ENCODE peak calls at places on chromosomes 11 and 22, in five cellular contexts. L is fibroblast of mammary gland, J is AG09309, G is H7, Z is BJ. D is an unnamed sample.

GRCh38 chr11:3888210-3888609 is 32.7 kb downstream of the STIM1 start:
- DNase-seq in Z (no peak), L (no peak), J (no peak), G (no peak), D (no peak)

GRCh38 chr11:124798991-124799383 is 1.2 kb downstream of the MSANTD2 start:
- DNase-seq in G (peak; percentile 12), L (peak; percentile 76), Z (no peak), J (peak; percentile 52), D (no peak)

GRCh38 chr11:130554241-130555055 is 106.0 kb downstream of the ADAMTS15 start:
- DNase-seq in L (peak; percentile 48), G (no peak), Z (no peak), J (no peak), D (no peak)

GRCh38 chr22:30890689-30891442 is 77.7 kb downstream of the MORC2 start:
- DNase-seq in L (peak; percentile 28), J (no peak), G (peak; percentile 90), Z (no peak), D (no peak)

GRCh38 chr22:24165673-24166072 is 15.6 kb upstream of the SUSD2 start:
- DNase-seq in G (no peak), J (no peak), Z (no peak), L (peak; percentile 59), D (no peak)

GRCh38 chr11:116596346-116597260 is 176.2 kb downstream of the BUD13 start:
- DNase-seq in L (no peak), Z (no peak), J (no peak), G (no peak), D (no peak)

GRCh38 chr11:115869780-115870431 is 365.7 kb upstream of the CADM1 start:
- DNase-seq in Z (no peak), J (no peak), G (peak; percentile 49), L (no peak), D (no peak)

GRCh38 chr11:2473361-2474058 is 28.7 kb downstream of the KCNQ1 start:
- DNase-seq in G (peak; percentile 61), L (no peak), Z (no peak), J (no peak), D (no peak)

GRCh38 chr11:105181100-105181499 is 41.5 kb upstream of the CARD18 start:
- DNase-seq in G (no peak), J (no peak), Z (no peak), L (peak; percentile 72), D (peak; percentile 76)

GRCh38 chr11:115709297-115709696 is 205.1 kb upstream of the CADM1 start:
- DNase-seq in G (no peak), L (no peak), J (no peak), Z (no peak), D (no peak)

GRCh38 chr11:416757-417621 is 2.2 kb upstream of the SIGIRR start:
- DNase-seq in J (no peak), L (no peak), G (peak; percentile 99), Z (no peak), D (no peak)

GRCh38 chr11:16043617-16044016 is 312.7 kb downstream of the SOX6 start:
- DNase-seq in L (no peak), J (no peak), G (no peak), Z (no peak), D (no peak)

GRCh38 chr22:31872209-31872608 is 72.1 kb upstream of the YWHAH start:
- DNase-seq in J (no peak), L (no peak), Z (no peak), G (peak; percentile 50), D (no peak)

GRCh38 chr11:64060861-64061444 is 25.2 kb downstream of the FLRT1 start:
- DNase-seq in Z (no peak), G (peak; percentile 99), L (peak; percentile 10), J (no peak), D (no peak)

GRCh38 chr11:72629266-72629665 is 45.0 kb downstream of the PDE2A start:
- DNase-seq in J (no peak), L (no peak), G (no peak), Z (no peak), D (no peak)

GRCh38 chr11:77557553-77557952 is 32.2 kb upstream of the AQP11 start:
- DNase-seq in G (peak; percentile 52), J (no peak), L (peak; percentile 31), Z (no peak), D (no peak)

GRCh38 chr22:25746012-25746373 is 4.0 kb downstream of the MYO18B start:
- DNase-seq in J (peak; percentile 42), L (peak; percentile 82), Z (no peak), G (no peak), D (no peak)
- H3K4me3 ChIP-seq in J (no peak overlapping the region), L (no peak overlapping the region), Z (no peak overlapping the region), G (no peak overlapping the region), D (no peak overlapping the region)

DNA sequence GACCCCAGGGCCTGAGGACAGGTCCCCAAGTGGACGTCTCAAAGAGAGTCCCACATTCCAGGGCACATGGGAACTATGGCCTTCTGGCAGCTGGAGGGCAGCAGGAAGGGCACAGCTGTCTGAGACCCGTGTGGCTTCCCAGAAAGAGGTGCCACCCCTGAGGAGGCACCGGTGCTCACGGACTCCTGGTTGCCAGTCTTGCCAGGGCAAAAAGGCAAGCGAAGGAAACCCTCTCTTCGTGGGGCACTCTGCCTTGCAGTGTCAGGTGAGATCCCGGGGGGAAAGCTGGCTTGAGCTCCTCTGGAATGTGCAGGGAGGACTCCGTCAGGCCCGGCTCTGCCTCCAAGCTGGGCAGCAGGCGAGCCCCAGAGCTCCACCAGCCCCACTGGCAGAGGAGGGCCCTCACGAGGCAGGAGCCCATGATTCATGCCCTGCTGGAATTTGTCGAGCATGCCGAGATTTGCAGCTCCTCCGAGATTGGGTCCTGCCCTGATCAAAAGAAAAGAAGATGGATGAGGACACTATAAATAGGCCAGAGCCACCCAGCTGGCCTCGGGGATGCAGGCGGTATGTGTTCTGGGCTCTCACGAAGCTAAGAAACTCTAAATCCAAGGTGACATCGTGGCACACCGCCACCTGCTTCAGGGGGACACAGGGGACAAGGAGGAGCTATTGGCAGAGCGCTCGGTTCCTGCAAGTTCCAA is 9.9 kb upstream of the CELSR1 start:
- DNase-seq in J (no peak), Z (no peak), L (peak; percentile 65), G (peak; percentile 81), D (no peak)
- H3K4me3 ChIP-seq in J (no peak overlapping the region), Z (no peak overlapping the region), L (no peak overlapping the region), G (no peak overlapping the region), D (no peak overlapping the region)

GRCh38 chr11:123054301-123055065 is 7.5 kb downstream of the HSPA8 start:
- DNase-seq in G (peak; percentile 75), L (peak; percentile 78), Z (no peak), J (peak; percentile 28), D (peak; percentile 31)
- H3K4me3 ChIP-seq in G (no peak overlapping the region), L (no peak overlapping the region), Z (no peak overlapping the region), J (no peak overlapping the region), D (no peak overlapping the region)

GRCh38 chr22:27170491-27170890 is 513.1 kb downstream of the MIAT start:
- DNase-seq in L (peak; percentile 94), Z (no peak), J (peak; percentile 91), G (no peak), D (peak; percentile 90)
- H3K4me3 ChIP-seq in L (no peak overlapping the region), Z (no peak overlapping the region), J (no peak overlapping the region), G (no peak overlapping the region), D (no peak overlapping the region)